ENCODE peak calls at places on chromosomes 7 and 10, in seven cellular contexts. C, Z, X, I, J, D and L are unnamed samples.

GRCh38 chr7:92837214-92837749 is 909 bp upstream of the CDK6 start:
- DNase-seq in C (no peak), Z (no peak), X (no peak), I (no peak), J (no peak), D (no peak), L (no peak)

GRCh38 chr10:133071801-133072595 is 15.7 kb upstream of the ADGRA1 start:
- DNase-seq in C (no peak), Z (no peak), X (no peak), I (no peak), J (no peak), D (no peak), L (no peak)

GRCh38 chr10:112605063-112605462 is 158.0 kb downstream of the VTI1A start:
- DNase-seq in C (no peak), Z (no peak), X (no peak), I (no peak), J (no peak), D (no peak), L (no peak)

GRCh38 chr10:117217196-117217761 is 20.0 kb downstream of the KCNK18 start:
- DNase-seq in C (no peak), Z (no peak), X (no peak), I (no peak), J (no peak), D (no peak), L (no peak)

GRCh38 chr7:93228302-93228701 is 2.0 kb upstream of the HEPACAM2 start:
- DNase-seq in C (no peak), Z (no peak), X (no peak), I (peak), J (no peak), D (peak), L (peak)

GRCh38 chr10:130218936-130219335 is 82.7 kb downstream of the GLRX3 start:
- DNase-seq in C (no peak), Z (no peak), X (peak), I (no peak), J (no peak), D (no peak), L (no peak)

GRCh38 chr7:37089972-37090371 is 358.7 kb downstream of the ELMO1 start:
- DNase-seq in C (no peak), Z (no peak), X (no peak), I (no peak), J (no peak), D (peak), L (no peak)

GRCh38 chr7:98086231-98086855 is 20.3 kb upstream of the LMTK2 start:
- DNase-seq in C (no peak), Z (no peak), X (no peak), I (no peak), J (peak), D (no peak), L (no peak)

GRCh38 chr7:7687800-7688199 is 30.6 kb downstream of the RPA3 start:
- DNase-seq in C (no peak), Z (no peak), X (no peak), I (no peak), J (no peak), D (no peak), L (no peak)

GRCh38 chr7:15332962-15333361 is 228.9 kb downstream of the AGMO start:
- DNase-seq in C (no peak), Z (no peak), X (no peak), I (no peak), J (no peak), D (no peak), L (no peak)

GRCh38 chr10:47206449-47207279 is 93.3 kb upstream of the GDF10 start:
- DNase-seq in C (peak), Z (no peak), X (no peak), I (no peak), J (no peak), D (no peak), L (no peak)

GRCh38 chr7:76220185-76221057 is 18.7 kb downstream of the SRRM3 start:
- DNase-seq in C (no peak), Z (no peak), X (no peak), I (no peak), J (no peak), D (peak), L (peak)

GRCh38 chr7:84790873-84791272 is 396.0 kb downstream of the SEMA3D start:
- DNase-seq in C (no peak), Z (no peak), X (no peak), I (no peak), J (no peak), D (peak), L (no peak)

GRCh38 chr10:100728928-100729876 is 16.2 kb upstream of the PAX2 start:
- DNase-seq in C (no peak), Z (no peak), X (no peak), I (no peak), J (peak), D (peak), L (no peak)

GRCh38 chr10:113226404-113226803 is 276.4 kb downstream of the TCF7L2 start:
- DNase-seq in C (peak), Z (no peak), X (peak), I (no peak), J (no peak), D (no peak), L (no peak)

DNA sequence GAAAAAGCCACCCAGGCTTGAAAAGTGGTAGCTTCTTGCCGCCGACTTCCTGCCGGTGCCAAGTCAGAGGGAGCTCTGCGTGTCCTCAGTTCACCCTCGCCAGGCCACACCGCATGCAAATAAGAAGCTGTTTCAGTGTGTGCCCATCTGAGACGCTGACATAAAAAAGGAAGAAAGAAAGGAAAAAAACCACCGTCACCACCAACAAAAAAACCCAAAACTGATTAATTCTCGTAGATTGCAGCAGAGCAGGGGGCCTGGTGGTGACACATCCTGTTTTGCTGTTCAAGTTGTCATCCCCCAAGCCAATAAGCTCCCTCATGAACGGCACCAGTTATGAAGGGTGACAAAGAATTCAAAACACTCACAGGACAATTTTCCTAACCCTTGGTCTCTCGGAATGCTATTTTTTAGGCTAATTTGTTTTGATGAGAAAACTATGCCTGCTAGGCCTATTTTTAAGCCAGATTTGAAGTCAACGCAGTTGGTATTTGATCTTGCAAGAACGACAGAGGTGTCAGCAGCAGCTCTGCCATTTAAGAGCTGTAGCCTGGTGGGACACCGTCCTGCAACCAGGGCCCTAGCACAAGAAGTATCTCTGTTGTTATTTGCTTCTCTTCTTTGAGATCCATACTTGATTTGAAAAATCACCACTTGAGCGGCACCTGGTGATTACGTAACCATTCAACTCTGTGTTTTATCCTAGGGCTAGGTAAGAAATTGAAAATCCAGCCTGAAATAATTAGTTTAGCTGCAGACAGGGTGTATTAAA is 145.5 kb downstream of the PFKFB3 start:
- DNase-seq in C (no peak), Z (peak), X (peak), I (no peak), J (peak), D (no peak), L (peak)
- H3K4me3 ChIP-seq in C (no peak), Z (peak), X (no peak), I (no peak), J (no peak), D (no peak), L (no peak)

DNA sequence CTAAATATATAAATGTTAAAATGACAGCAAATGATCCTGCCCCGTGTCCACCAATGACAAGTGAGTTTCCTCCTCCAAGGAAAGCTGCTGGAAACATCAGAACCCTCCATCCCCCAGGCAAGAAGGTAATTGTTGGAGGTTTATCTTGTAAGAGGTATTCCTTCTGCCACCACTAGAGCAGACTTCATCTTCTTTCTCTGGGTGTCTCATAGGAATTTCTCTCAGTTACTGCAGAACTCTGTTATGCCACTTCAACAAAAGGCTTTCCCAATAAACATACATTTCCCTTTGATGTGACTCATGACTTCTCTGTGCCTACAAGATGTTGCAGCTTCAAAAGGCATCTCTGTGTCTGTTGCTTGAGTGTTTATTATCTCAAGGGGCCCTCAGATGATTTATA is 279.1 kb downstream of the BMPER start:
- DNase-seq in C (no peak), Z (no peak), X (no peak), I (no peak), J (no peak), D (peak), L (no peak)
- TF ChIP-seq CTCF in C (no peak), Z (no peak), X (no peak), I (peak), J (no peak), D (peak), L (no peak)

GRCh38 chr7:100546868-100547800 is 8.1 kb downstream of the AGFG2 start:
- DNase-seq in C (no peak), Z (no peak), X (no peak), I (no peak), J (no peak), D (no peak), L (no peak)
- H3K4me3 ChIP-seq in C (no peak), Z (no peak), X (no peak), I (no peak), J (no peak), D (no peak), L (no peak)

GRCh38 chr7:139109983-139110411 is 477 bp upstream of the ZC3HAV1 start:
- DNase-seq in C (no peak), Z (no peak), X (no peak), I (no peak), J (no peak), D (no peak), L (no peak)

GRCh38 chr7:139109188-139109982 is at the start of gene ZC3HAV1:
- DNase-seq in C (peak), Z (peak), X (peak), I (peak), J (peak), D (peak), L (peak)

GRCh38 chr7:139106959-139107358 is 2.6 kb downstream of the ZC3HAV1 start:
- DNase-seq in C (no peak), Z (no peak), X (no peak), I (no peak), J (no peak), D (no peak), L (no peak)

GRCh38 chr7:139111147-139111546 is 1.6 kb upstream of the ZC3HAV1 start:
- DNase-seq in C (no peak), Z (no peak), X (no peak), I (no peak), J (no peak), D (no peak), L (no peak)

DNA sequence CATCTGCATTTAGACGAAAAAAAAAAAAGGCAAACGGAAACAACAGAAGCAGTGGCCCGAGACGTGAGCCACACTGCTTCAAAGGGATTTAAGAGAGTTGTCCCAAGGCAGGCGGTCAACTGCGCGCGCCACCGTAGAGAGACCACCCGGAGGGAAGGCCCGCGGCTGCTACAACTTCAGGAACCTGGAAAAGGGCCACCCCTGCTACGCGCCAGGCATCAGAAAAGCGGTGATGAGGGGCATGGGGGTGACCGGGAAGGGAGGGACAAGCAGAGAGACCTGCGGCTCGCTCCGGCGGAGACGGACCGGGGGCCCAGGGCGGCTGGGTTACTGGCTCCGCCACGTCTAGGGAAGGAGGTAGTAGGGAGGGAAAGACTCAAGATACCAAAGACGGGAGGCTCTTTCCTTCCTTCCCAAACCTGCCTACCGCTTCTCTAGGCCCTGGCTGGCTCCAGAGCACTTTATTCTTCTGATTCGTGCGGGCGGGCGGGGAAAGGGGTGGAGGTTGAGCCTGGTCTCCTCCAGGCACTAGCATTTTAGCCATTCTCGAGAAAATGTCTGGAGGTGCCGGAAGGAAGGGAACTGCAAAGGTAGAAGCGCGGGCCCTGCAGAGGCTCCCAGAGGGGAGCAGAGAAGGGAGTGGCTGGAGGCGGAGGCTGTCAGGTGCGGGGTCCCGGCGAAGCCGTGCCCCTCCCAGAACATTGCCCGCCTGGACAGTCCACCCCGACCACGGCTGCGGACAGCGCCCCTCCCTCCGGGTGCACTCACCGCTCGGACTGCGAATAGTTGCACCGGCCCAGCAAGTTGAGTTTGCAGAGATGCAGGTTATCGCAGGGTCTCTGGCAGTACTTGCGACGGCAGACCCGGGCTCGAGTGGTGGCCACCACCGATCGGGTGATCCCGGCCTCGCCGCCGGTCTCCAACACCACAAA is 998 bp downstream of the ZC3HAV1 start:
- DNase-seq in C (peak), Z (no peak), X (peak), I (no peak), J (peak), D (peak), L (peak)
- TF ChIP-seq CTCF in C (no peak), Z (no peak), X (no peak), I (no peak), J (no peak), D (no peak), L (no peak)

GRCh38 chr7:101813414-101814019 is 3.9 kb upstream of the CUX1 start:
- DNase-seq in C (no peak), Z (no peak), X (no peak), I (no peak), J (no peak), D (no peak), L (no peak)
- H3K4me3 ChIP-seq in C (no peak), Z (peak), X (peak), I (peak), J (peak), D (no peak), L (peak)